ENCODE peak calls at places on chromosome 12, in four cellular contexts. C is bronchial epithelial cell, R is pancreas, A is A673. I is an unnamed sample.

GRCh38 chr12:113403435-113404415 is at the start of gene SDS:
- DNase-seq in C (no peak), R (peak), A (peak), I (peak)

GRCh38 chr12:4214912-4215861 is 58.4 kb upstream of the CCND2 start:
- DNase-seq in A (no peak), C (peak), R (no peak), I (peak)

GRCh38 chr12:131619106-131619642 is 91.7 kb upstream of the SFSWAP start:
- DNase-seq in R (no peak), A (no peak), C (no peak), I (no peak)

GRCh38 chr12:55965941-55966407 is at the start of gene PMEL:
- DNase-seq in C (no peak), R (no peak), A (no peak), I (peak)

GRCh38 chr12:27521066-27521465 is 2.9 kb upstream of the PPFIBP1 start:
- DNase-seq in C (no peak), R (no peak), A (peak), I (no peak)

GRCh38 chr12:81759215-81759991 is at the start of gene PPFIA2:
- DNase-seq in R (peak), A (peak), C (no peak), I (peak)

GRCh38 chr12:25377475-25378179 is 126.9 kb upstream of the KRAS start:
- DNase-seq in A (no peak), C (peak), R (no peak), I (peak)

GRCh38 chr12:6273209-6273928 is 37.1 kb upstream of the PLEKHG6 start:
- DNase-seq in R (no peak), C (no peak), A (no peak), I (no peak)

GRCh38 chr12:17661250-17661649 is 428.7 kb downstream of the RERGL start:
- DNase-seq in A (peak), R (no peak), C (peak), I (no peak)

GRCh38 chr12:31245822-31246469 is 80.0 kb downstream of the SINHCAF start:
- DNase-seq in A (no peak), C (no peak), R (peak), I (peak)

GRCh38 chr12:112838731-112839130 is 47.2 kb downstream of the RPH3A start:
- DNase-seq in C (peak), R (no peak), A (no peak), I (no peak)

GRCh38 chr12:11730299-11731041 is 81.0 kb downstream of the ETV6 start:
- DNase-seq in A (no peak), R (peak), C (peak), I (no peak)

GRCh38 chr12:10389941-10390340 is at the start of gene KLRK1:
- DNase-seq in C (no peak), A (no peak), R (no peak), I (no peak)

GRCh38 chr12:95648990-95649791 is 97.9 kb upstream of the USP44 start:
- DNase-seq in R (no peak), A (no peak), C (peak), I (peak)

GRCh38 chr12:126569706-126570105 is 1504.5 kb downstream of the AACS start:
- DNase-seq in R (no peak), A (no peak), C (no peak), I (no peak)

GRCh38 chr12:31846405-31846804 is 112.8 kb upstream of the RESF1 start:
- DNase-seq in R (no peak), A (no peak), C (no peak), I (no peak)

DNA sequence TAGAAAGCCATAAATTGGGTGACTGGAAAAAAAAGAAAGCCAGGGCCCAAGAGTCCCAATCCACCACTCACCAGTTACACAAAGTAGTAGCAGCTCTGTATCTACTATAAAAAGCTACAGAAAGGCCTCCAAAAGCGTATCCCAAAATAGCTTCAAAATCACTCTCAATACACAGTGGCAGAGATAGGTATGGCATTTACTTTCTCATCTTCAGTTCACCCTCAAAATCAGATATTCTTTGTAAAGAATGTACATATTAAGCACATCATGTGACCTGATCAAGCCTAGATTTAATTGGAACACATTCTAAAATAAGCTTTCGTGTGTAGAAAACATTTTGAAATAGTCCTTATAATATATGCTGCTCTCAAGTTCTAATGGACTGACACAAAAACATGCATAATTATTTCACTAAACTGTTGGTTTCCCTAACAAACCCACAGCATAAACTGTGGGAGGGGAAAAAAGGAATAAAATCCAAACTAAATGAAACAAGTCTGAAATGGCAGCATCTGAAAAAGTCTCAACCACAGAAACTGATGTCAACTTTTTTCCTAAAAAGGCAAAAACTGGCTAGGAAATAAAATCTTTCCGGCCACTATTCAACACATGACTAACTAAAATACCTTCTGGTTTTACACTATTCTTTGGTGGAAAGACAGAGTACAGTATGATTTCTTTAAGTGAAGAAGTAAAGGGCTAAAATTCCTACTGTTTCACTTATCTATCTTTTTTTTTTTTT is 25.9 kb downstream of the UBE2N start:
- DNase-seq in C (no peak), R (no peak), A (no peak), I (peak)
- H3K4me3 ChIP-seq in C (no peak), R (no peak), A (no peak), I (no peak)

GRCh38 chr12:53551889-53552291 is 44.6 kb upstream of the NPFF start:
- DNase-seq in A (peak), C (no peak), R (no peak), I (peak)
- TF ChIP-seq CTCF in A (peak), C (no peak), R (no peak), I (peak)

GRCh38 chr12:53624453-53624852 is 1.7 kb downstream of the ATF7 start:
- DNase-seq in C (peak), A (no peak), R (no peak), I (peak)
- H3K4me3 ChIP-seq in C (peak), A (peak), R (peak), I (peak)

GRCh38 chr12:106681210-106681609 is 93.3 kb upstream of the RIC8B start:
- DNase-seq in C (no peak), R (no peak), A (no peak), I (no peak)

GRCh38 chr12:106684497-106684896 is 90.0 kb upstream of the RIC8B start:
- DNase-seq in C (no peak), R (no peak), A (no peak), I (no peak)

GRCh38 chr12:106680280-106680679 is 94.2 kb upstream of the RIC8B start:
- DNase-seq in A (no peak), C (no peak), R (no peak), I (no peak)

GRCh38 chr12:106685381-106685780 is 89.1 kb upstream of the RIC8B start:
- DNase-seq in C (no peak), A (no peak), R (no peak), I (no peak)

DNA sequence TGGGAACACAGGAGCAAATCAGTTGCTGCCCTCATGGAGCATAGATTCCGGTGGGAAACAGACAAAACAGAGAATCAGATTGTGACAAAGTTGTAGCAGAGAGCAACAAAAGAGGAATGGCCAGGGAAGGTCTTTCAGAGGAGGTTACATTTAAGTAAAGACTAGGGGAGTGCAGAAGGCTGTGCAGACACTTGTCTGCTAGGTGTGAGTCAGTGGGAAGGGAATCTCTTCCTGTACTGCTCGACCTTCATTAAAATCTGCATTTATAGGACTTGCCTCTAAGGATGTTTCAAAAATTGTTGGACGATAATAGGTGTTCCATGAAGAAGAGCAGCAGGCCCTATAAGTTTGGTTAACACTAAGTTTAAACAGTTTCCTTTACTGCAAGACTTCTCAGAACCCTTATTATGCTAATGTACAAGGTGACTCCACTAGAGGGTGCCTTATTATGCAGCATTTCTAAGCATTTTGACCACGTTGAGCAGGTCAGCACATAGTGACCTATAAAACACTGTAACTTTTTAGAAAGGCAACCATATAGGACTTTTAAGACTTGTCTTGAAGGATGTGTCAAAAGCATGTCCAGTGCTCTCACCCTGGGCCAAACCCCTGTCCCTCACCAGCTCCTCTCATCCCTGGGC is 91.8 kb upstream of the RIC8B start:
- DNase-seq in C (peak), R (no peak), A (no peak), I (peak)
- TF ChIP-seq CTCF in C (peak), R (no peak), A (no peak), I (peak)

GRCh38 chr12:98645572-98646067 is 530 bp downstream of the APAF1 start:
- DNase-seq in A (peak), R (no peak), C (peak), I (peak)

GRCh38 chr12:98644712-98645571 is at the start of the genes APAF1 and IKBIP:
- DNase-seq in R (peak), C (peak), A (peak), I (peak)

GRCh38 chr12:98644433-98644711 is 216 bp downstream of the IKBIP start:
- DNase-seq in C (peak), R (no peak), A (no peak), I (no peak)

DNA sequence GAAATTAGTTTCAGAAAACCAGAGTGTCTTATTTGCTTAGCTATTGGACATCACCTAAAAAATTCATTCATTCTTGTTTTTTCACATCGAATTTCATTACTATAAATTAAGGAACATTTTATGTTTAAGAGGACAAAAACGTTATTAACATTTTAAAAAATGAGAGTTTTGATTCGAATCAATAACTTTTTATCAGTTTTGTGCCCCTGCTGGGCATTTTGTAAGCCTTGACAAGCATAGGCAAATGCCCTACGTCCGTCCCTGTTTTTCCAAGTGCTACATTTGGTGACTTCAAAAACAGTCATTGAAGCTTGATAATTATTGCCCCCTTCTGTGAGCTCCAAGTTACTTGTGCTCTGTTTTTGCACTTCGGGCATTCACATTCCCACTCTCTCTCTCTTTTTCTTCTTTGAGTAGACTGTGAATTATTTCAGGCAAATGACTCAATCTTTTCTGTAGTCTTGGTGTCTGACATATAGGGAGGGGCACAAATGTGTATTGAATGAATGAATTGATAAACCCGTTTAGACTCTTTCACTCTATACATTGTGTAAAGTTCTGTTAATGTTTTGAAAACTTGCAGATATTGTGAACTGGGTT is 1.2 kb downstream of the APAF1 start:
- DNase-seq in R (no peak), A (peak), C (peak), I (peak)
- H3K4me3 ChIP-seq in R (peak), A (peak), C (peak), I (peak)

DNA sequence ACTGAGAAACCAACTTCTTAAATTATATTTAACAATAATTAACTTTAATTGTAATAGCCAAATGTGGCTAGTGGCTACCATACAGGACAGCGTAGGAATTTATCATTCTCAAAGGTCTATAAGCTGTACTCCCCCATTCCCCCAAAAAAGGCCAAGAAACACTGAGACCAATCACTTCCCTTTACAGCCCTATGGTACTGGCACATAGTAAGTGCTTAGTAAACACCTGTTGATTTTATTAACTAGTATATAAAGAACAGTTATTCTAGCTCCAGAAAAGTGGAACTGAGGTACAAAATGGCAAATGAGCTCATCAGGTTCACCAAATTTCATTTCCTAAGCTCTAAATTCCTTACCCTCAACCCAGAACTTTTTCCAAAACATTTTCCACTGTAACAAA is 6.1 kb upstream of the SRSF9 start:
- DNase-seq in C (no peak), A (no peak), R (no peak), I (no peak)
- TF ChIP-seq CTCF in C (no peak), A (no peak), R (no peak), I (no peak)